ENCODE peak calls at places on chromosomes 6 and 20, in ten cellular contexts. L, R, E, P, O, X, J, S, H and I are unnamed samples.

GRCh38 chr6:56860466-56860865 is 94.4 kb upstream of the BEND6 start:
- DNase-seq in P (no peak), L (no peak), R (no peak), H (no peak), S (no peak), J (no peak), O (no peak), E (no peak), X (no peak), I (no peak)

GRCh38 chr6:126039284-126039683 is 52.9 kb downstream of the TRMT11 start:
- DNase-seq in O (no peak), R (no peak), S (no peak), P (no peak), L (no peak), H (no peak), E (no peak), X (no peak), J (no peak), I (no peak)

GRCh38 chr6:156533860-156534580 is 243.2 kb upstream of the ARID1B start:
- DNase-seq in P (no peak), R (no peak), X (peak; percentile 42), L (no peak), H (no peak), J (no peak), O (no peak), S (peak; percentile 7), E (no peak), I (no peak)

GRCh38 chr6:126033696-126034095 is 47.4 kb downstream of the TRMT11 start:
- DNase-seq in E (peak; percentile 52), O (no peak), H (peak; percentile 35), X (peak; percentile 78), J (peak; percentile 19), P (no peak), L (peak; percentile 56), S (peak; percentile 54), R (no peak), I (no peak)

GRCh38 chr6:44349904-44350649 is 7.6 kb downstream of the SPATS1 start:
- DNase-seq in E (no peak), J (no peak), H (no peak), O (no peak), R (no peak), L (no peak), X (no peak), P (no peak), S (no peak), I (no peak)

GRCh38 chr6:168914070-168914469 is 339.6 kb downstream of the THBS2 start:
- DNase-seq in X (no peak), H (no peak), J (no peak), P (no peak), O (no peak), L (no peak), E (no peak), S (no peak), R (no peak), I (no peak)

GRCh38 chr6:44221291-44221960 is 2.0 kb upstream of the SLC29A1 start:
- DNase-seq in O (peak; percentile 94), E (peak; percentile 96), X (peak; percentile 77), L (peak; percentile 92), P (peak; percentile 89), H (peak; percentile 93), J (peak; percentile 99), R (peak; percentile 94), S (peak; percentile 97), I (peak; percentile 81)

GRCh38 chr20:37522258-37523011 is 1.4 kb downstream of the NNAT start:
- DNase-seq in E (peak; percentile 58), X (no peak), H (peak; percentile 64), J (peak; percentile 62), L (peak; percentile 65), P (no peak), R (peak; percentile 89), S (no peak), O (peak; percentile 66), I (no peak)

GRCh38 chr6:50455029-50455428 is 258.3 kb upstream of the TFAP2D start:
- DNase-seq in S (no peak), X (no peak), P (no peak), L (no peak), H (no peak), E (no peak), O (no peak), J (no peak), R (no peak), I (no peak)

GRCh38 chr20:40952231-40952630 is 76.4 kb upstream of the TOP1 start:
- DNase-seq in H (no peak), X (no peak), E (no peak), R (no peak), S (no peak), O (no peak), L (no peak), P (no peak), J (no peak), I (no peak)

GRCh38 chr20:58882704-58883089 is 30.2 kb downstream of the GNAS start:
- DNase-seq in H (no peak), X (no peak), J (no peak), L (no peak), O (no peak), R (no peak), P (no peak), E (no peak), S (no peak), I (no peak)

GRCh38 chr6:165701564-165702354 is 38.7 kb upstream of the PDE10A start:
- DNase-seq in E (no peak), H (no peak), X (no peak), L (no peak), S (no peak), O (no peak), P (no peak), J (no peak), R (no peak), I (no peak)

GRCh38 chr6:133952815-133953633 is at the start of gene TBPL1:
- DNase-seq in S (peak; percentile 93), X (peak; percentile 97), H (peak; percentile 95), P (peak; percentile 95), O (peak; percentile 95), L (peak; percentile 97), E (peak; percentile 91), J (peak; percentile 91), R (peak; percentile 96), I (peak; percentile 95)

GRCh38 chr20:56595746-56596478 is 33.2 kb upstream of the TFAP2C start:
- DNase-seq in R (no peak), X (peak; percentile 17), E (no peak), J (no peak), S (no peak), O (no peak), L (no peak), H (no peak), P (no peak), I (no peak)

GRCh38 chr20:36094497-36094896 is 60.0 kb upstream of the EPB41L1 start:
- DNase-seq in X (peak; percentile 35), J (no peak), E (no peak), P (no peak), L (peak; percentile 42), R (no peak), O (no peak), S (peak; percentile 37), H (peak; percentile 43), I (peak; percentile 4)

DNA sequence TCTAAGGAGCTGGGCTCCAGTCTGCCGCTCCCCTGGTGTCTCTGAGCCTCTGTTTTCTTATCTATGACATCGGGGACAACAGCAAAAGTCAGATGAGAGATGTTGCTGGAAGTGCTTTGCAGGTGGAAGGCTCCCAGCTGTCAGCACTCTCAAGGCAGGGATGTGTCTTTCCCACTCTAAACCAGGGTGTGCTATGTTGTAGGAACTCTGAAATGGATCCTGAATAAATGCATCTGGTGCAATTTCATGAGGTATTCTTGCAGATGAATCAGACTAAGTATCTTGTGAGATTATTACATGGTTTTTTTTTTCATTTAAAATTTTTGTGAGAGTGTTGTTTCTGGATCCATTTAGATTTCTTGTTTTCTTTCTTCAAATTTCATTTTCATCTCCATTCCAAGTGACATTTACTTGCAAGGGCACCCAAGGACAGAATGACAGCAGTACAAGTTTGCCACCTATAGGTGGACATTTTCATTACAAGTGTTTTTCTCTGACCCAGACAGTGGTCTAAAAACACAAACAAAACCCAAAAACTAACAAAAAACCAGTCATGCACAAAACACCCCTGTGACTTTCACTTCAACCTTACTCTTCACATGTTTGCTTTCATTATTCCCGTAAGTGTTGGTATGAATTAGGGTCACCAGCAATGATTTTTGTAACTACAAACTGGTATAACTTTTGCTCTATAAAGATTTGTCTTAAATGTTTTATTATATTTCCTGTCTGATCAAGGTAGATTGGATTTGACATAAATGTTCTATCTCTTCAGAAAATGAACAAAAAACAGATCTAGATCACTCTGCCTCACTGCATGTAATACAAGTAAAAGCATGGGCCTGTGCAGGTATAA is 14.7 kb upstream of the SIM1 start:
- DNase-seq in J (no peak), S (no peak), H (no peak), L (no peak), X (peak; percentile 55), P (no peak), E (no peak), R (no peak), O (no peak), I (no peak)
- TF ChIP-seq CTCF in J (peak; percentile 49), S (peak; percentile 60), H (peak; percentile 47), L (peak; percentile 74), X (peak; percentile 86), P (no peak), E (peak; percentile 76), R (peak; percentile 80), O (peak; percentile 77), I (peak; percentile 81)

GRCh38 chr20:62740286-62741141 is 31.9 kb downstream of the NTSR1 start:
- DNase-seq in P (no peak), L (no peak), S (peak; percentile 27), J (no peak), E (no peak), O (peak; percentile 15), H (no peak), X (no peak), R (peak; percentile 67), I (no peak)
- H3K4me3 ChIP-seq in P (no peak overlapping the region), L (no peak overlapping the region), S (no peak overlapping the region), J (peak overlapping the region; percentile 25), E (no peak overlapping the region), O (peak overlapping the region; percentile 32), H (peak overlapping the region; percentile 2), X (no peak overlapping the region), R (no peak overlapping the region), I (no peak overlapping the region)

GRCh38 chr6:19193624-19194023 is 643.5 kb upstream of the ID4 start:
- DNase-seq in E (no peak), X (no peak), H (no peak), R (no peak), L (no peak), S (no peak), J (no peak), O (no peak), P (no peak), I (no peak)
- H3K27ac ChIP-seq in E (no peak overlapping the region), X (no peak overlapping the region), H (no peak overlapping the region), R (no peak overlapping the region), L (no peak overlapping the region), S (no peak overlapping the region), J (no peak overlapping the region), O (no peak overlapping the region), P (no peak overlapping the region), I (no peak overlapping the region)

DNA sequence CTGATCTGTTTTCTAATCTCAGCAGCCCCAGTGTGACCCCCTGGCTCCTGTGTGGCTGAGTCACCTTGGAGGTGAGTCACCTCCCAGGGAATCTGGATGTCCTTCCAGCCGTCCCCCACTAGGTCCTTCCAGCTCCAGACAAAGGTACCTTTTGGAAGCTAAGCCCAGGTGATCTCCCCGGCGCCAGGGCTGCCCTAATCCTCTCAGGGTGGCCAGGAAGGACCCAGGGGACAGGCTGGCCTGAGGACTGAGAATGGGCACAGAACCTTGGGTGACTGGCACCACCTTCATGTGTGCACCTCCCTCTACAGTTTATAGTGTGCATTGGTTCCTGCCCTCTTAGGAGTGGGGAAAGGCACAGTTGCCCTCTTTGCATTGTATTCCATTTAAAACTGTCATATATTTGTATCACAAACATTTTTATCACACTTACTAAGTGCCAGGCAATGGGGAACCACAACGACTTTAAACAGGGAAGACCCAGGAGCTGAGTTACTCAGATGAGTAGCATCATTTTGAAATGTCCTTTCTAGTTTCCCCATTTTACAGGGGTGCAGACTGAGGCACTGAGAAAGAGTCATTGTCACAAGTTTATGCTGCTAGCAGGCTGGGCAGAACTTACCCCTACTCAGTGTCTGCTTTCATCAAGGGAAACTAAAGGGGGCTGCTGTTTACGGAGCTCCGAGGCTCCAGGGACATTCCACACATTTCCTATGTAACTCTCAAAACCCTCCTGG is 2.6 kb upstream of the BPIFB4 start:
- DNase-seq in P (no peak), O (no peak), H (no peak), X (peak; percentile 40), L (no peak), R (no peak), S (no peak), E (no peak), J (no peak), I (no peak)
- TF ChIP-seq CTCF in P (no peak), O (peak; percentile 37), H (no peak), X (peak; percentile 49), L (peak; percentile 27), R (peak; percentile 8), S (no peak), E (peak; percentile 25), J (no peak), I (no peak)